ENCODE peak calls at places on chromosome 21, in six cellular contexts. One of them, this sample, is unnamed.

GRCh38 chr21:37647781-37648180 is 268.5 kb downstream of the KCNJ6 start:
- DNase-seq in ovary: no peak
- DNase-seq in GM03348: no peak
- DNase-seq in kidney tubule cell: peak; percentile 72
- DNase-seq in Caki2: peak; percentile 54
- DNase-seq in epithelial cell of esophagus: peak; percentile 94
- DNase-seq in this sample: no peak

GRCh38 chr21:42745511-42746239 is 92.3 kb downstream of the PDE9A start:
- DNase-seq in ovary: no peak
- DNase-seq in Caki2: no peak
- DNase-seq in epithelial cell of esophagus: no peak
- DNase-seq in kidney tubule cell: no peak
- DNase-seq in GM03348: no peak
- DNase-seq in this sample: no peak

GRCh38 chr21:44530221-44530902 is 9.6 kb downstream of the KRTAP10-1 start:
- DNase-seq in kidney tubule cell: no peak
- DNase-seq in Caki2: no peak
- DNase-seq in GM03348: no peak
- DNase-seq in ovary: no peak
- DNase-seq in epithelial cell of esophagus: no peak
- DNase-seq in this sample: no peak

GRCh38 chr21:25334046-25334730 is 273.1 kb downstream of the MRPL39 start:
- DNase-seq in ovary: no peak
- DNase-seq in kidney tubule cell: peak; percentile 80
- DNase-seq in Caki2: no peak
- DNase-seq in GM03348: no peak
- DNase-seq in epithelial cell of esophagus: peak; percentile 28
- DNase-seq in this sample: no peak

GRCh38 chr21:41762753-41763152 is 4.1 kb downstream of the RIPK4 start:
- DNase-seq in kidney tubule cell: no peak
- DNase-seq in epithelial cell of esophagus: no peak
- DNase-seq in ovary: no peak
- DNase-seq in Caki2: no peak
- DNase-seq in GM03348: no peak
- DNase-seq in this sample: no peak

GRCh38 chr21:41767606-41768370 is 936 bp upstream of the RIPK4 start:
- DNase-seq in Caki2: peak; percentile 98
- DNase-seq in ovary: no peak
- DNase-seq in GM03348: peak; percentile 33
- DNase-seq in epithelial cell of esophagus: peak; percentile 46
- DNase-seq in kidney tubule cell: peak; percentile 90
- DNase-seq in this sample: no peak

GRCh38 chr21:33640697-33641338 is 723 bp downstream of the CRYZL1 start:
- DNase-seq in Caki2: no peak
- DNase-seq in kidney tubule cell: peak; percentile 30
- DNase-seq in GM03348: peak; percentile 22
- DNase-seq in epithelial cell of esophagus: peak; percentile 45
- DNase-seq in ovary: no peak
- DNase-seq in this sample: no peak

GRCh38 chr21:36255650-36256047 is 64.3 kb upstream of the MORC3 start:
- DNase-seq in ovary: no peak
- DNase-seq in epithelial cell of esophagus: no peak
- DNase-seq in GM03348: no peak
- DNase-seq in kidney tubule cell: no peak
- DNase-seq in Caki2: no peak
- DNase-seq in this sample: no peak

GRCh38 chr21:37367758-37368535 is 1.4 kb downstream of the DYRK1A start:
- DNase-seq in epithelial cell of esophagus: peak; percentile 51
- DNase-seq in ovary: peak; percentile 70
- DNase-seq in Caki2: peak; percentile 52
- DNase-seq in GM03348: peak; percentile 38
- DNase-seq in kidney tubule cell: peak; percentile 64
- DNase-seq in this sample: peak; percentile 26

This sample was measured in CD4-positive, alpha-beta memory T cell.